ENCODE peak calls at places on chromosomes 5 and 9, in eight cellular contexts. G, H, Q, E, X, D, B and Z are unnamed samples.

GRCh38 chr5:95392593-95393182 is 1.5 kb downstream of the FAM81B start:
- DNase-seq in Q (peak), D (no peak), B (no peak), E (no peak), X (no peak), H (peak), G (no peak), Z (peak)

GRCh38 chr5:15993934-15994333 is 185.7 kb downstream of the MARCHF11 start:
- DNase-seq in D (no peak), Q (peak), X (no peak), E (no peak), B (no peak), H (peak), G (no peak), Z (peak)

GRCh38 chr9:123318192-123318591 is 37.8 kb upstream of the CRB2 start:
- DNase-seq in D (no peak), G (no peak), E (no peak), B (no peak), H (no peak), Q (no peak), X (no peak), Z (no peak)

GRCh38 chr9:74735761-74736160 is 152.0 kb downstream of the TRPM6 start:
- DNase-seq in G (no peak), Q (no peak), H (no peak), E (no peak), X (no peak), B (no peak), D (no peak), Z (no peak)

GRCh38 chr5:32138839-32139493 is 35.2 kb downstream of the GOLPH3 start:
- DNase-seq in X (no peak), E (no peak), B (no peak), G (no peak), H (no peak), D (no peak), Q (peak), Z (no peak)

GRCh38 chr9:114098021-114098659 is 952 bp downstream of the KIF12 start:
- DNase-seq in G (no peak), B (peak), X (no peak), Q (peak), H (no peak), E (no peak), D (no peak), Z (peak)

GRCh38 chr9:130484362-130485072 is 39.8 kb downstream of the ASS1 start:
- DNase-seq in E (no peak), D (no peak), X (no peak), H (no peak), G (no peak), B (no peak), Q (no peak), Z (no peak)

GRCh38 chr5:123036391-123037103 is at the start of gene PPIC:
- DNase-seq in H (peak), E (no peak), X (peak), Q (peak), D (peak), B (peak), G (no peak), Z (peak)

GRCh38 chr9:92385001-92385400 is 19.4 kb downstream of the OGN start:
- DNase-seq in X (no peak), Q (no peak), B (no peak), H (no peak), E (no peak), G (no peak), D (no peak), Z (no peak)

GRCh38 chr9:127347831-127348699 is 48.9 kb upstream of the SLC2A8 start:
- DNase-seq in B (peak), D (peak), X (no peak), H (peak), Q (peak), G (no peak), E (no peak), Z (peak)

GRCh38 chr9:82549174-82549821 is 513.6 kb downstream of the RASEF start:
- DNase-seq in G (no peak), D (no peak), Q (no peak), E (no peak), B (no peak), X (no peak), H (no peak), Z (no peak)

GRCh38 chr5:69238760-69239251 is 4.1 kb downstream of the CDK7 start:
- DNase-seq in X (no peak), B (no peak), E (no peak), H (peak), D (peak), Q (peak), G (no peak), Z (peak)

GRCh38 chr9:133321411-133321935 is 14.5 kb downstream of the SURF6 start:
- DNase-seq in H (no peak), B (no peak), Q (no peak), E (no peak), X (no peak), G (no peak), D (no peak), Z (no peak)

GRCh38 chr5:40784916-40785315 is 13.3 kb downstream of the PRKAA1 start:
- DNase-seq in X (no peak), B (no peak), H (no peak), Q (no peak), G (no peak), D (no peak), E (no peak), Z (no peak)

GRCh38 chr9:134560206-134560605 is 81.4 kb upstream of the COL5A1 start:
- DNase-seq in E (no peak), D (no peak), Q (no peak), G (no peak), B (no peak), X (no peak), H (no peak), Z (no peak)

GRCh38 chr9:113152699-113153098 is 1.9 kb downstream of the SLC31A2 start:
- DNase-seq in G (no peak), D (no peak), H (no peak), E (no peak), Q (peak), X (no peak), B (no peak), Z (peak)

GRCh38 chr5:5199460-5199859 is 59.3 kb downstream of the ADAMTS16 start:
- DNase-seq in B (no peak), G (no peak), X (no peak), E (no peak), D (no peak), H (no peak), Q (peak), Z (no peak)

GRCh38 chr9:32344551-32345182 is 39.8 kb upstream of the ACO1 start:
- DNase-seq in D (no peak), H (peak), X (no peak), B (no peak), G (no peak), E (no peak), Q (peak), Z (peak)

GRCh38 chr9:32431940-32432555 is 47.6 kb downstream of the ACO1 start:
- DNase-seq in E (no peak), G (peak), H (peak), B (no peak), Q (peak), D (no peak), X (no peak), Z (peak)

GRCh38 chr5:82105457-82105856 is 133.6 kb downstream of the ATG10 start:
- DNase-seq in B (no peak), G (no peak), X (no peak), E (no peak), Q (peak), H (no peak), D (no peak), Z (peak)

GRCh38 chr9:110033869-110034268 is 174.1 kb downstream of the C9orf152 start:
- DNase-seq in H (no peak), B (no peak), E (no peak), X (no peak), G (no peak), D (no peak), Q (peak), Z (peak)

GRCh38 chr5:120465281-120465961 is 1.3 kb downstream of the PRR16 start:
- DNase-seq in X (peak), D (no peak), H (peak), Q (peak), B (no peak), G (no peak), E (no peak), Z (peak)

GRCh38 chr5:109354761-109355160 is 55.0 kb downstream of the PJA2 start:
- DNase-seq in Q (no peak), B (no peak), H (no peak), E (no peak), G (no peak), D (no peak), X (peak), Z (no peak)

GRCh38 chr5:179484761-179485160 is 65.6 kb upstream of the RUFY1 start:
- DNase-seq in X (no peak), G (no peak), D (no peak), H (no peak), Q (no peak), B (no peak), E (no peak), Z (no peak)

GRCh38 chr9:128689820-128690683 is 1.0 kb downstream of the SET start:
- DNase-seq in H (peak), B (peak), D (no peak), Q (peak), E (no peak), G (peak), X (peak), Z (peak)

GRCh38 chr5:154478224-154478565 is at the start of gene HAND1:
- DNase-seq in Q (peak), E (no peak), B (no peak), G (no peak), X (no peak), H (no peak), D (no peak), Z (peak)

GRCh38 chr9:80885894-80886293 is 803.5 kb downstream of the TLE1 start:
- DNase-seq in D (no peak), Q (no peak), E (no peak), G (no peak), B (no peak), X (no peak), H (no peak), Z (peak)

GRCh38 chr5:72407078-72407477 is 86.9 kb downstream of the PTCD2 start:
- DNase-seq in G (no peak), E (no peak), Q (no peak), D (no peak), B (no peak), H (no peak), X (no peak), Z (no peak)

GRCh38 chr5:173682313-173682712 is 65.9 kb upstream of the BOD1 start:
- DNase-seq in B (no peak), X (no peak), G (no peak), H (no peak), E (no peak), D (no peak), Q (no peak), Z (no peak)

GRCh38 chr9:78769684-78770083 is 472.8 kb downstream of the PSAT1 start:
- DNase-seq in X (no peak), Q (peak), D (no peak), E (no peak), G (no peak), B (no peak), H (no peak), Z (peak)

GRCh38 chr5:143837306-143837848 is 25.4 kb downstream of the HMHB1 start:
- DNase-seq in Q (peak), H (peak), B (no peak), G (no peak), D (peak), E (peak), X (no peak), Z (peak)

GRCh38 chr5:1771149-1772065 is 28.2 kb downstream of the MRPL36 start:
- DNase-seq in H (no peak), D (no peak), X (peak), B (no peak), E (no peak), G (no peak), Q (no peak), Z (no peak)